ENCODE peak calls at places on chromosomes 3 and 15, in five cellular contexts. One of them, this sample, is unnamed.

GRCh38 chr3:66386925-66387650 is 113.7 kb downstream of the LRIG1 start:
- DNase-seq in PC-9: no peak
- DNase-seq in cardiac muscle cell: no peak
- DNase-seq in brain microvascular endothelial cell: no peak
- DNase-seq in astrocyte: no peak
- DNase-seq in this sample: no peak

GRCh38 chr3:46348811-46349482 is 5.0 kb upstream of the CCR2 start:
- DNase-seq in PC-9: no peak
- DNase-seq in cardiac muscle cell: no peak
- DNase-seq in brain microvascular endothelial cell: no peak
- DNase-seq in astrocyte: no peak
- DNase-seq in this sample: no peak

GRCh38 chr3:25472747-25473146 is 44.7 kb downstream of the RARB start:
- DNase-seq in PC-9: no peak
- DNase-seq in cardiac muscle cell: no peak
- DNase-seq in brain microvascular endothelial cell: no peak
- DNase-seq in astrocyte: no peak
- DNase-seq in this sample: no peak

GRCh38 chr15:92818658-92819311 is 81.3 kb upstream of the CHD2 start:
- DNase-seq in PC-9: no peak
- DNase-seq in cardiac muscle cell: no peak
- DNase-seq in brain microvascular endothelial cell: no peak
- DNase-seq in astrocyte: no peak
- DNase-seq in this sample: peak; percentile 56

GRCh38 chr3:196055683-196056270 is 26.1 kb downstream of the TFRC start:
- DNase-seq in PC-9: peak; percentile 71
- DNase-seq in cardiac muscle cell: peak; percentile 21
- DNase-seq in brain microvascular endothelial cell: no peak
- DNase-seq in astrocyte: no peak
- DNase-seq in this sample: no peak

GRCh38 chr3:37770938-37771918 is 90.5 kb upstream of the CTDSPL start:
- DNase-seq in PC-9: no peak
- DNase-seq in cardiac muscle cell: peak; percentile 65
- DNase-seq in brain microvascular endothelial cell: peak; percentile 18
- DNase-seq in astrocyte: peak; percentile 33
- DNase-seq in this sample: no peak

GRCh38 chr3:56725175-56725574 is 42.1 kb upstream of the TASOR start:
- DNase-seq in PC-9: no peak
- DNase-seq in cardiac muscle cell: no peak
- DNase-seq in brain microvascular endothelial cell: no peak
- DNase-seq in astrocyte: peak; percentile 6
- DNase-seq in this sample: no peak

GRCh38 chr15:96285306-96285705 is 45.2 kb upstream of the NR2F2 start:
- DNase-seq in PC-9: no peak
- DNase-seq in cardiac muscle cell: peak; percentile 88
- DNase-seq in brain microvascular endothelial cell: peak; percentile 99
- DNase-seq in astrocyte: peak; percentile 100
- DNase-seq in this sample: no peak

GRCh38 chr3:133383175-133383574 is 16.7 kb upstream of the BFSP2 start:
- DNase-seq in PC-9: peak; percentile 86
- DNase-seq in cardiac muscle cell: no peak
- DNase-seq in brain microvascular endothelial cell: no peak
- DNase-seq in astrocyte: no peak
- DNase-seq in this sample: no peak

GRCh38 chr3:55481067-55481917 is 5.8 kb downstream of the WNT5A start:
- DNase-seq in PC-9: no peak
- DNase-seq in cardiac muscle cell: peak; percentile 53
- DNase-seq in brain microvascular endothelial cell: peak; percentile 59
- DNase-seq in astrocyte: peak; percentile 73
- DNase-seq in this sample: peak; percentile 83

DNA sequence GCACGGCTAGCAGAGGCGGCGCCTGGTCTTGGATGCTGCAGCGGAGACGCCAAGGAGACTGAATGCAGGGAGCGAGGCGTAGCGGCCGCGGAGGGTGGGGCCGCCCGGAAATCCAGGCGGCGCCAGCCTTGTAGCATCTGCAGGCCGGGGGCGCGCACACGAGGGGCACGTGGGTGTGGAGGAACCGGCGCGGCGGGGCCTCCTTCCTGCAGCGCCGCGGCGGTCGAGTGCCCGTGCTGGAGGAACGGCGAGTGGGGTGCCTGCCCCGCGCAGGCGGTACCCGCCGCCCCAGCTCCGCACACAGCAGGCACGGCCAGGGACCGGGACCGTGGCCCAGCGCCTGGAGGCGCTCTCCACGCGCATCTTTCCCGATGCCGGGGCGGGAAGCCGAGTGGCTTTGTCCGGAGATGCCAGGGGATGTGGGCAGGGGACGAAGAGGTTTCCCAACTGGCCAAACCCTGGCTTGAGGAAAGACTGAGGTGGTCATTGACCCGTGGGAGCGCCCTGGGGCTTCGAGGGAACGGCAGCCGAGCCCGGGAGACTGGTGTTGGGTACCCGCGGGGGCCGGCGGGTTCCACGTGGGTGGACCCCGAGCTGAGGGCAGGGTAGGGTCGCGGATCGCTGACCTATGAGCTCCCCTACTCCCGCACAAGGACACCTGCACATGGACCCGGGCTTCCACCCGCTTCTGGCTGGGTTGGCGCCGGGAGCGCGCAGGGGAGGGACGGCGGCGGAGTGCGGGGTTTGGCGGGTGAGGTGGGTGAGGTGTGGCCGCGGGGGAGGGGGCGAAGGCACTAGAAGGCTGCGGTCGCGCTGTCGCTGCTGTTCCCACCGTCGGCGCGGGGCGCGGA is 246.4 kb upstream of the TOPAZ1 start:
- DNase-seq in PC-9: peak; percentile 66
- DNase-seq in cardiac muscle cell: peak; percentile 19
- DNase-seq in brain microvascular endothelial cell: no peak
- DNase-seq in astrocyte: no peak
- DNase-seq in this sample: peak; percentile 83
- H3K4me3 ChIP-seq in PC-9: peak overlapping the region; percentile 70
- H3K4me3 ChIP-seq in cardiac muscle cell: peak overlapping the region; percentile 41
- H3K4me3 ChIP-seq in brain microvascular endothelial cell: peak overlapping the region; percentile 67
- H3K4me3 ChIP-seq in astrocyte: peak overlapping the region; percentile 41
- H3K4me3 ChIP-seq in this sample: peak overlapping the region; percentile 68

DNA sequence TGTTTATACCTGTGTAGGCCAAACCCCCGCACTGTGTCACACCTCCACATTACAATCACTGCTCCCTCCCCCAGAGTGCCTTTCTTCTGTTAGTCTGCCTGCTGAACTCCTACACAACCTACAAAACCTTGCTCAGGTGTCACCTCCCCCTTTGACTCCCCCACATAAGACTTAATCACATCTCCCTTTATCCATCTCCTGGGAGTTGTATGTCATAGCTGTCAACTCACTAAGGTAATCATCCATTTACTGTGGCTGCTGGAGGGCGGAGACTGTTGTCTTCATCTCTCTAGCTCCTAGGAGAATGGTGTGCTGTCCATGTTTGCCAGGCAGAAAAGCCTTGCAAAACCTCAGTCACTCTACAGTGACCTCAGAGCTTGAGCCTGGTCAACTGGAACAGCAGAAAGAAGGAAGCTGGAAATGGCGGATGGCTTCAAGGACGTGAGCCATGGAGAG is 43.8 kb downstream of the ZNF710 start:
- DNase-seq in PC-9: no peak
- DNase-seq in cardiac muscle cell: no peak
- DNase-seq in brain microvascular endothelial cell: no peak
- DNase-seq in astrocyte: no peak
- DNase-seq in this sample: no peak
- H3K27me3 ChIP-seq in PC-9: no peaks in the 10 kb centered on the region
- H3K27me3 ChIP-seq in cardiac muscle cell: no peaks in the 10 kb centered on the region
- H3K27me3 ChIP-seq in brain microvascular endothelial cell: no peaks in the 10 kb centered on the region
- H3K27me3 ChIP-seq in astrocyte: no peaks in the 10 kb centered on the region
- H3K27me3 ChIP-seq in this sample: no peaks in the 10 kb centered on the region

DNA sequence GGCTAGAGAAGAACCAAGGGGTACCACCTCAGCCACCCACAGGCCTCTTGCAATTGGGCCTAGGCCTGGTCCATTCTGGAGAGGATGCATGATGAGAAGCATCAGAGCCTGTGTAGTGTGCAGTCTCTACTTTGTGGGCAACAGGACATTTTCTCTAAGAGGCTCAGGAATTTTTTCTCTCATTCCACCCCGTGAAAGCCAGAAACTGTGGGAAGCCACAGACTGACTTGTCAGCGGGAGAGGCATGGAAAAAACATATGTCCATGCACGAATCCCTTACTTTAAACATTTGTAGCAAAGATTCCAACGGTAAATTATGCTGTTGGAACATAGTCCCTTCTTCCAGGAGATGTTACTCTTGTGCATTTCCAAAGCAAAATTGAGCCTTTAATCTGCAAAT is 196.5 kb downstream of the KLHL25 start:
- DNase-seq in PC-9: no peak
- DNase-seq in cardiac muscle cell: peak; percentile 37
- DNase-seq in brain microvascular endothelial cell: no peak
- DNase-seq in astrocyte: peak; percentile 61
- DNase-seq in this sample: no peak
- H3K36me3 ChIP-seq in PC-9: no peaks in the 10 kb centered on the region
- H3K36me3 ChIP-seq in cardiac muscle cell: no peaks in the 10 kb centered on the region
- H3K36me3 ChIP-seq in brain microvascular endothelial cell: no peaks in the 10 kb centered on the region
- H3K36me3 ChIP-seq in astrocyte: no peaks in the 10 kb centered on the region
- H3K36me3 ChIP-seq in this sample: no peaks in the 10 kb centered on the region

GRCh38 chr3:169241575-169241927 is 422.0 kb downstream of the MECOM start:
- DNase-seq in PC-9: peak; percentile 64
- DNase-seq in cardiac muscle cell: peak; percentile 89
- DNase-seq in brain microvascular endothelial cell: no peak
- DNase-seq in astrocyte: peak; percentile 72
- DNase-seq in this sample: no peak

GRCh38 chr3:169243122-169243521 is 420.4 kb downstream of the MECOM start:
- DNase-seq in PC-9: no peak
- DNase-seq in cardiac muscle cell: peak; percentile 68
- DNase-seq in brain microvascular endothelial cell: peak; percentile 17
- DNase-seq in astrocyte: peak; percentile 25
- DNase-seq in this sample: no peak

GRCh38 chr3:169240786-169241486 is 422.6 kb downstream of the MECOM start:
- DNase-seq in PC-9: no peak
- DNase-seq in cardiac muscle cell: no peak
- DNase-seq in brain microvascular endothelial cell: no peak
- DNase-seq in astrocyte: no peak
- DNase-seq in this sample: no peak

GRCh38 chr3:169243579-169243978 is 419.9 kb downstream of the MECOM start:
- DNase-seq in PC-9: no peak
- DNase-seq in cardiac muscle cell: no peak
- DNase-seq in brain microvascular endothelial cell: no peak
- DNase-seq in astrocyte: no peak
- DNase-seq in this sample: no peak

DNA sequence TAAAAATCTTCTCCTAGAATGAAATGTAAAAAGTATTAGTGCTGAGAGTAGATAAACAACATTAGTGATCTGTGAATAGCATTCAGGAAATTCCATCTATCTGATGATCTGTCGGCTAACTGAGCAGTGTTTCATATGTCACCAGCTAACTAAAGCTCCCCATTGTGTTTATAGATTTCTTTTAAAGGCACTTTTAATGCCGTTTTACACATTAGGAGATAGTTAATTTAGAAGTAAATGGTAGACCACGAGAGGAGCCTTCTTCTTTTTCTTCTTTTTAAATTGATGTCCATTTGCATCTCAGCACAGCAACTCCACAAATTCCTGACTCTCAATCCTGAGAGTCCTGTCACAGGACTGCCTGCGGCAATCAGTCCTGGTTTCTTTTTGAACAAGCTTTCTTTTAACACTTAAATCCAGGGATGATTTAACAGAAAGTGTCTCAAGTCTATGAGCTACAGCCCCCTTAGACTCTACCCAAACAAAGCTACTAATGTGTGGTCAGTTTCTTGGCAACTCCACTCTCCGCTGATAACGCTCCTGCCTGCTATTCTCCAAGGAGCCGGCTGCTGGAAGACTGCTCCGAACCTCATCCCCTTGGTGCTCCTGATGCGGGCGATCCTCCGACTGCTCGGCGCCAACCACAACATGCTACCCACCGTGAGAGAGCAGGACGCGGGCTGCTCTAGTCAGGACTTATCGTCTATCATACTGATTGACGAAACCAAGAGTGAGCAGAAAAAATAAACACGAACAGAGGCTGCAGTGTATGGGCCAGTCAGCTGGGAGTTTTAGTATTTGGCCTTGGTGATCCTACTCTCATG is 421.4 kb downstream of the MECOM start:
- DNase-seq in PC-9: peak; percentile 60
- DNase-seq in cardiac muscle cell: peak; percentile 89
- DNase-seq in brain microvascular endothelial cell: peak; percentile 86
- DNase-seq in astrocyte: peak; percentile 86
- DNase-seq in this sample: peak; percentile 5
- H3K4me3 ChIP-seq in PC-9: peak overlapping the region; percentile 31
- H3K4me3 ChIP-seq in cardiac muscle cell: peak overlapping the region; percentile 27
- H3K4me3 ChIP-seq in brain microvascular endothelial cell: peak overlapping the region; percentile 59
- H3K4me3 ChIP-seq in astrocyte: peak overlapping the region; percentile 74
- H3K4me3 ChIP-seq in this sample: peak overlapping the region; percentile 14

GRCh38 chr3:9793161-9793781 is 389 bp downstream of the ARPC4 start:
- DNase-seq in PC-9: peak; percentile 44
- DNase-seq in cardiac muscle cell: peak; percentile 57
- DNase-seq in brain microvascular endothelial cell: peak; percentile 40
- DNase-seq in astrocyte: no peak
- DNase-seq in this sample: no peak
- H3K27me3 ChIP-seq in PC-9: no peaks in the 10 kb centered on the region
- H3K27me3 ChIP-seq in cardiac muscle cell: no peaks in the 10 kb centered on the region
- H3K27me3 ChIP-seq in brain microvascular endothelial cell: no peaks in the 10 kb centered on the region
- H3K27me3 ChIP-seq in astrocyte: no peaks in the 10 kb centered on the region
- H3K27me3 ChIP-seq in this sample: no peaks in the 10 kb centered on the region

DNA sequence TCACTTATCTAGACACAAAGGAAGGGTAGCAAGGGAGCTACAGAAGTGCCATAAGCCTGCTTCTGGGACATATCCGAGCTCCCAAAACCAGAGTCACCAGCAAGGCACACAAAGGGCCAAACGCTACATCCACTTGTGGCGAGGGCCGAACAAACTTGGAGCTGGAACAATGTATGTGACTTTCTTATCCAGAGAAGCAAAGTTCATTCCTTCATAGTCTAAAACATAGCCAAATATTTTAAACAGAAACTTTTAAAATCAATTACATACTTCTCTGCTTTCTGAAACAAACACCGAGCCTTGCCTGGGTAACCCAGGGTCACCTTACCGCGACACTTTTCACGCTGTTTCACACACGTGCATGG is 15.9 kb downstream of the ZXDC start:
- DNase-seq in PC-9: no peak
- DNase-seq in cardiac muscle cell: no peak
- DNase-seq in brain microvascular endothelial cell: no peak
- DNase-seq in astrocyte: no peak
- DNase-seq in this sample: no peak
- H3K36me3 ChIP-seq in PC-9: peaks cover 25% of the 10 kb centered on the region
- H3K36me3 ChIP-seq in cardiac muscle cell: peaks cover 57% of the 10 kb centered on the region
- H3K36me3 ChIP-seq in brain microvascular endothelial cell: peaks cover 57% of the 10 kb centered on the region
- H3K36me3 ChIP-seq in astrocyte: peaks cover 37% of the 10 kb centered on the region
- H3K36me3 ChIP-seq in this sample: peaks cover 46% of the 10 kb centered on the region